ENCODE peak calls at places on chromosomes 5 and 9, in seven cellular contexts. W is right lobe of liver, D is hepatocyte, M is cardiac muscle cell, N is upper lobe of right lung, F is PC-9, K is pancreas. I is an unnamed sample. For H3K27me3, the result is how much of the 10 kb centered on the place peaks cover.

GRCh38 chr5:68740204-68740910 is 353.5 kb upstream of the SLC30A5 start:
- DNase-seq in W (no peak), D (no peak), M (no peak), N (no peak), F (no peak), K (no peak), I (no peak)

GRCh38 chr9:73039253-73039915 is 86.5 kb upstream of the ALDH1A1 start:
- DNase-seq in W (no peak), D (peak), M (peak), N (no peak), F (no peak), K (no peak), I (peak)

GRCh38 chr5:76393035-76393680 is 9.9 kb upstream of the IQGAP2 start:
- DNase-seq in W (no peak), D (no peak), M (no peak), N (no peak), F (no peak), K (no peak), I (no peak)

GRCh38 chr9:98087420-98088354 is 31.2 kb downstream of the NANS start:
- DNase-seq in W (no peak), D (peak), M (peak), N (peak), F (no peak), K (no peak), I (peak)

GRCh38 chr9:99057665-99058625 is 47.0 kb upstream of the TGFBR1 start:
- DNase-seq in W (no peak), D (no peak), M (peak), N (no peak), F (no peak), K (peak), I (peak)

GRCh38 chr5:119022017-119022745 is 33.8 kb upstream of the DTWD2 start:
- DNase-seq in W (no peak), D (peak), M (peak), N (no peak), F (no peak), K (no peak), I (no peak)

GRCh38 chr9:106443520-106443919 is 419.4 kb upstream of the ZNF462 start:
- DNase-seq in W (no peak), D (no peak), M (no peak), N (no peak), F (no peak), K (no peak), I (no peak)

GRCh38 chr5:159135896-159136531 is 36.3 kb upstream of the EBF1 start:
- DNase-seq in W (no peak), D (peak), M (peak), N (no peak), F (no peak), K (no peak), I (no peak)

GRCh38 chr9:72129271-72130156 is 19.7 kb upstream of the GDA start:
- DNase-seq in W (peak), D (peak), M (no peak), N (no peak), F (peak), K (peak), I (peak)

GRCh38 chr5:75203604-75204003 is 33.1 kb downstream of the ANKRD31 start:
- DNase-seq in W (no peak), D (no peak), M (no peak), N (no peak), F (no peak), K (no peak), I (no peak)

GRCh38 chr5:76422175-76422574 is 19.1 kb downstream of the IQGAP2 start:
- DNase-seq in W (no peak), D (no peak), M (no peak), N (no peak), F (no peak), K (no peak), I (no peak)

GRCh38 chr9:131366745-131367401 is 27.0 kb upstream of the PRRC2B start:
- DNase-seq in W (no peak), D (peak), M (peak), N (no peak), F (peak), K (peak), I (peak)

GRCh38 chr5:15995206-15996052 is 184.2 kb downstream of the MARCHF11 start:
- DNase-seq in W (no peak), D (peak), M (peak), N (no peak), F (no peak), K (no peak), I (no peak)

GRCh38 chr9:109428854-109429253 is 69.3 kb downstream of the PTPN3 start:
- DNase-seq in W (no peak), D (no peak), M (no peak), N (no peak), F (no peak), K (no peak), I (no peak)

GRCh38 chr5:171984748-171985419 is 21.6 kb downstream of the FBXW11 start:
- DNase-seq in W (no peak), D (no peak), M (peak), N (no peak), F (no peak), K (no peak), I (no peak)

GRCh38 chr5:170520319-170520718 is 16.5 kb downstream of the KCNIP1 start:
- DNase-seq in W (no peak), D (peak), M (no peak), N (no peak), F (no peak), K (no peak), I (no peak)

GRCh38 chr9:6024035-6024554 is 8.7 kb upstream of the RANBP6 start:
- DNase-seq in W (no peak), D (peak), M (no peak), N (no peak), F (peak), K (no peak), I (no peak)

GRCh38 chr5:45062044-45062443 is 253.3 kb downstream of the MRPS30 start:
- DNase-seq in W (no peak), D (no peak), M (no peak), N (no peak), F (no peak), K (no peak), I (no peak)

GRCh38 chr9:1050125-1050895 is at the start of gene DMRT2:
- DNase-seq in W (peak), D (no peak), M (peak), N (peak), F (no peak), K (peak), I (peak)

GRCh38 chr9:1049641-1050040 is 516 bp upstream of the DMRT2 start:
- DNase-seq in W (no peak), D (no peak), M (no peak), N (no peak), F (no peak), K (no peak), I (peak)

GRCh38 chr9:1052908-1053590 is 2.9 kb downstream of the DMRT2 start:
- DNase-seq in W (no peak), D (no peak), M (no peak), N (no peak), F (no peak), K (no peak), I (no peak)

GRCh38 chr9:1052119-1052907 is 2.2 kb downstream of the DMRT2 start:
- DNase-seq in W (no peak), D (no peak), M (no peak), N (no peak), F (no peak), K (no peak), I (no peak)

DNA sequence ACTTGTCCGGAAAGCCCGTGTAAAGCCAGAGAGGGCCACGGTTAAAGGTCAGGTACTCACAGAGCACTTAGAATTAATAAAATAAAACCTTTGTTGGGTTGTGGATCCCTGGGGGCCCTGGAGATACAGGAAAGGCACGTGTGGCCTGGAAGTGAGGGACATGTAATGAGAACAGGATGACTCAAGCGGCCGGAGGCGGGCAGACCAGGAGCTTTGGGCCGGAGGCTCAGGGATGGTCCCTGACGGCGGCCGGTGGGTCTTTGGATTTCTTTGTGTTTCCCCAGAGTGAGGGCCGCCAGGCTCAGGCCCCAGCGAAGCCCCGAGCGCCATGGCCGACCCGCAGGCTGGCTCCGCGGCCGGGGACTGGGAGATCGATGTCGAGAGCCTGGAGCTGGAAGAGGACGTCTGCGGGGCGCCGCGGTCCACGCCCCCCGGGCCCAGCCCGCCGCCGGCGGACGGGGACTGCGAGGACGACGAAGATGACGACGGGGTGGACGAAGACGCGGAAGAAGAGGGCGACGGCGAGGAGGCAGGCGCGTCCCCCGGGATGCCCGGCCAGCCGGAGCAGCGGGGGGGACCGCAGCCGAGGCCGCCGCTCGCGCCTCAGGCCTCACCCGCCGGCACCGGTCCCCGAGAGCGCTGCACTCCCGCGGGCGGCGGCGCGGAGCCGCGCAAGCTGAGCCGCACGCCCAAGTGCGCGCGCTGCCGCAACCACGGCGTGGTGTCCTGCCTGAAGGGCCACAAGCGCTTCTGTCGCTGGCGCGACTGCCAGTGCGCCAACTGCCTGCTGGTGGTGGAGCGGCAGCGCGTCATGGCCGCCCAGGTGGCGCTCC is 1.3 kb downstream of the DMRT2 start:
- DNase-seq in W (peak), D (peak), M (no peak), N (peak), F (no peak), K (peak), I (peak)
- H3K27me3 ChIP-seq in W (half or more), D (under half), M (half or more), N (half or more), F (under half), K (under half), I (half or more)

GRCh38 chr5:77859306-77859705 is 83.2 kb upstream of the TBCA start:
- DNase-seq in W (no peak), D (no peak), M (no peak), N (no peak), F (no peak), K (no peak), I (no peak)
- H3K27me3 ChIP-seq in W (under half), D (under half), M (under half), N (under half), F (under half), K (under half), I (under half)

DNA sequence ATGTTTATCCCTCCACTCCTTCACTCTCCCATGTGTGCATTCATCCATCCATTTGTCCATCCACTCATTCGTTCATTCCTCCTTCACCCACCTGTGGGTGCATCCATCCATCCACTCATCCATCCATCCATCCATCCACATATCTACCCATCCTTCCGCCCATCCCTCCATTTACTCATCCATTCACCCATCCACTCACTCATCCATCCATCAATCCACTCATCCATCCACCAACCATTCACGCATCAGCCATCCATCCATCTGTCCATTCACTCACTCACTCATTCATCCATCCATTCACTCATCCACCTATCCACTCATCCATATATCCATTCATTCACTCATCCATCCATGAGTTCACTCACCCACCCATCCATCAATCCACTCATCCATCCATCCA is 7.3 kb downstream of the SLC9A3 start:
- DNase-seq in W (no peak), D (no peak), M (no peak), N (no peak), F (no peak), K (no peak), I (no peak)
- H3K27me3 ChIP-seq in W (under half), D (under half), M (under half), N (half or more), F (half or more), K (under half), I (under half)

DNA sequence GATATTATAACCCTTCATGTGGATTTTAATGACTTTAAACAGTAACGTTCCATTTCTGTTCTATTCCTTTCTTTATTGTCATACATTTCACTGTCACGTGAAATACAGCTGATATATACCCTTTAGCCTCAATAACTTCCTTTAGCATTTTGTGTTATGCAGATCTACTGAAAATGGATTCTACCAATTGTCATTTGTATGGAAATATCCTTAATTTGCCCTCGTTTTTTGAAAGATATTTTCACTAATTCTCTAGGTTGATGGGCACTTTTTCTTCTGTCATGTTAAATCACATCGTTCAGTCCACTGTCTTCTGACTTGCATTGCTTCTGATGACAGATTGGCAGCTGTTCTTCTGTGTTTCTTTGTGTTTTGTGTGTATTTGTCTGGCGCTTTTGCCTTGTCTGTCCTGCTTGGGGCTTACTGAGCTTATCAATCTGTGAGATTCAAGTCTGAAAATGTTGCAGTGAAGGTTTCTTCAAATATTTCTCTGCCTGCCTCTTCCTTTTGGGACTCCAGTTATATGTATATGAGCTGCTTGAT is 9.7 kb upstream of the CLPTM1L start:
- DNase-seq in W (no peak), D (no peak), M (no peak), N (no peak), F (no peak), K (no peak), I (no peak)
- H3K27me3 ChIP-seq in W (under half), D (under half), M (under half), N (under half), F (half or more), K (under half), I (under half)

DNA sequence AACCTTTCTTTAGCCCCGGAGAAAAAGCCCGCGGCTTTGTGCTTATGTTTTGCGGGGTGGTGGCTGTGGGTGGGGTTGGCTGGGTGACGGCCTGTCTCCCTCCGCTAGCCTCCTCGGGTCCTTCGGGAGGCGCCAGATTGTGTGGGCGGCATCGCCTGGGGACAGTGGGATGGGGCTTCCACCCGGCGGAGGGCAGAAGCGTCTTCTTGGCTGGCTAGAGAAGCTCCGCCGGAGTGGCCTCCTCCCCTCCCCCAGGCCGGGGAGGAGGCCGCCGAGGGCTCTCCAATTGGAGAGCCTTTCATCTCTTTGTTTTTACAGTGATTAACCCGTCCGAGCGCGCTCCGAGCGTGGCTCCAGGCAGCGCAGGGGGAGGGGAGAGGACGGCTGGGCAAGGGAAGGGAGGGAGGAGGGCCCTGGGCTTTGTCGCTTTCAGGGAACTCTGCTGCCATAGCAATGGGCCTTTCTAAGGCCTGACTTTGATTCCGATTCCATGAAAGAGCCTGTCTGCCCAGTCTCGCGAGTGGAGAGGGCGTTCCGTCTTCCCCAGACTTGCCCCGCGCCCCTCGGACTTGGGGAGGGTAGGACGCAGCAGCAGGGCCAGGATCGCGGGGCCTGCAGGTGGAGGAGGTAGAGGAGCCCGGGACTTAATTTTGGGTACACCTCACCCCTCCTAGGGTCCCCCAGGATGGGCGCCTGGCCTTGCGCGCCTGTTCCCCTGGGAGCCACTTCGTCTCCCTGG is 36.7 kb upstream of the TIFAB start:
- DNase-seq in W (no peak), D (peak), M (peak), N (no peak), F (peak), K (no peak), I (no peak)
- H3K27me3 ChIP-seq in W (under half), D (half or more), M (half or more), N (half or more), F (under half), K (under half), I (half or more)

GRCh38 chr9:34560574-34561229 is 28.8 kb downstream of the CNTFR start:
- DNase-seq in W (peak), D (no peak), M (no peak), N (no peak), F (no peak), K (no peak), I (peak)
- H3K27me3 ChIP-seq in W (under half), D (under half), M (under half), N (under half), F (under half), K (under half), I (under half)

GRCh38 chr9:38128752-38129270 is 59.8 kb upstream of the SHB start:
- DNase-seq in W (no peak), D (no peak), M (no peak), N (peak), F (no peak), K (no peak), I (no peak)

GRCh38 chr9:38129366-38129765 is 60.3 kb upstream of the SHB start:
- DNase-seq in W (no peak), D (no peak), M (no peak), N (peak), F (no peak), K (no peak), I (no peak)

GRCh38 chr9:38126730-38127129 is 57.7 kb upstream of the SHB start:
- DNase-seq in W (no peak), D (no peak), M (no peak), N (no peak), F (no peak), K (no peak), I (no peak)

GRCh38 chr9:38125889-38126288 is 56.9 kb upstream of the SHB start:
- DNase-seq in W (no peak), D (no peak), M (no peak), N (no peak), F (no peak), K (no peak), I (no peak)

GRCh38 chr9:38127271-38127839 is 58.3 kb upstream of the SHB start:
- DNase-seq in W (no peak), D (no peak), M (peak), N (no peak), F (no peak), K (no peak), I (no peak)
- H3K27me3 ChIP-seq in W (under half), D (under half), M (under half), N (under half), F (under half), K (under half), I (under half)

I was measured in transverse colon.